ENCODE peak calls at places on chromosomes 2 and 18, in nine cellular contexts. N is stimulated activated CD8-positive, alpha-beta memory T cell treated with anti-CD3 and anti-CD28 coated beads, Interleukin-15, amount 100 ng/mL, for 4 hours; P is GM23338; E is Calu3; T is endothelial cell; S is GM13976; O is NCI-H1105; F is fibroblast of mammary gland; L is T1000. D is an unnamed sample.

GRCh38 chr18:54269924-54270844 is 867 bp downstream of the POLI start:
- DNase-seq in L (no peak), S (no peak), T (peak; percentile 44), O (peak; percentile 49), E (peak; percentile 40), P (peak; percentile 85), N (no peak), F (peak; percentile 45), D (no peak)

GRCh38 chr2:27312152-27312551 is 3.9 kb upstream of the UCN start:
- DNase-seq in L (no peak), O (no peak), P (no peak), F (no peak), E (no peak), S (no peak), N (no peak), T (no peak), D (no peak)

GRCh38 chr2:191677091-191677645 is 768 bp upstream of the NABP1 start:
- DNase-seq in N (peak; percentile 5), E (peak; percentile 15), L (no peak), P (peak; percentile 27), O (no peak), T (no peak), F (peak; percentile 90), S (peak; percentile 47), D (no peak)

GRCh38 chr2:95158891-95159619 is 593 bp downstream of the ZNF514 start:
- DNase-seq in L (peak; percentile 18), P (peak; percentile 72), F (peak; percentile 29), S (peak; percentile 71), N (no peak), O (no peak), E (peak; percentile 35), T (peak; percentile 23), D (peak; percentile 73)

GRCh38 chr2:207219716-207220414 is 54.1 kb upstream of the KLF7 start:
- DNase-seq in L (no peak), P (peak; percentile 21), N (no peak), O (no peak), T (no peak), E (no peak), F (peak; percentile 81), S (no peak), D (no peak)

GRCh38 chr2:103773884-103774283 is 1012.1 kb downstream of the TMEM182 start:
- DNase-seq in T (no peak), N (no peak), E (no peak), L (no peak), F (peak; percentile 27), P (peak; percentile 15), S (no peak), O (no peak), D (no peak)

GRCh38 chr2:18498531-18498930 is 61.9 kb downstream of the RDH14 start:
- DNase-seq in P (no peak), S (no peak), L (no peak), T (no peak), E (no peak), O (no peak), N (no peak), F (peak; percentile 42), D (no peak)

GRCh38 chr2:46651363-46652099 is 172.2 kb downstream of the TMEM247 start:
- DNase-seq in T (no peak), P (no peak), N (no peak), F (peak; percentile 58), E (no peak), O (no peak), S (no peak), L (no peak), D (no peak)

GRCh38 chr2:57549642-57550102 is 496.9 kb upstream of the VRK2 start:
- DNase-seq in F (peak; percentile 8), T (no peak), O (no peak), S (no peak), E (peak; percentile 14), P (peak; percentile 58), L (no peak), N (no peak), D (no peak)

GRCh38 chr2:145511946-145512345 is 992.0 kb upstream of the ZEB2 start:
- DNase-seq in N (no peak), P (no peak), S (no peak), T (no peak), E (no peak), F (no peak), O (no peak), L (no peak), D (no peak)

GRCh38 chr2:222483513-222484039 is 59.2 kb downstream of the SGPP2 start:
- DNase-seq in L (no peak), P (peak; percentile 14), T (no peak), N (no peak), O (peak; percentile 42), F (no peak), E (peak; percentile 16), S (no peak), D (no peak)

GRCh38 chr2:221554769-221555510 is 17.2 kb downstream of the EPHA4 start:
- DNase-seq in S (no peak), O (no peak), F (peak; percentile 42), T (no peak), P (peak; percentile 63), N (no peak), L (no peak), E (no peak), D (no peak)